ENCODE peak calls at places on chromosomes 12 and 14, in five cellular contexts. U is activated gamma-delta T cell treated with Interleukin-2 at 50 U/mL for 16 hours; X is HFF-Myc; N is activated T-cell treated with anti-CD3 and anti-CD28 coated beads, Interleukin-2, amount 50 U/mL, for 72 hours; P is amniotic stem cell. A is an unnamed sample.

GRCh38 chr12:31004666-31005065 is 69.0 kb upstream of the DDX11 start:
- DNase-seq in P (no peak), N (no peak), U (no peak), X (no peak), A (no peak)

GRCh38 chr14:95545769-95546168 is 10.9 kb downstream of the GLRX5 start:
- DNase-seq in X (peak), U (no peak), N (no peak), P (peak), A (no peak)

GRCh38 chr12:100127766-100128508 is 14.7 kb downstream of the BLTP3B start:
- DNase-seq in N (no peak), U (no peak), P (peak), X (no peak), A (no peak)

GRCh38 chr14:56120091-56120632 is 2.0 kb downstream of the PELI2 start:
- DNase-seq in P (no peak), N (no peak), U (no peak), X (no peak), A (no peak)

GRCh38 chr14:36014236-36014635 is 162.3 kb downstream of the PTCSC3 start:
- DNase-seq in P (no peak), U (no peak), X (no peak), N (no peak), A (no peak)

GRCh38 chr12:94802796-94803195 is 152.4 kb upstream of the TMCC3 start:
- DNase-seq in N (no peak), U (no peak), X (no peak), P (no peak), A (no peak)

GRCh38 chr14:22220427-22220826 is 368.6 kb downstream of the DAD1 start:
- DNase-seq in N (no peak), U (no peak), P (peak), X (no peak), A (no peak)

GRCh38 chr12:27511031-27511722 is 12.8 kb upstream of the PPFIBP1 start:
- DNase-seq in P (no peak), N (no peak), U (no peak), X (no peak), A (no peak)

GRCh38 chr14:95471526-95472304 is 44.7 kb downstream of the SYNE3 start:
- DNase-seq in X (no peak), U (no peak), N (no peak), P (no peak), A (no peak)

GRCh38 chr12:121038861-121039654 is at the start of gene OASL:
- DNase-seq in X (no peak), N (peak), U (peak), P (no peak), A (no peak)

GRCh38 chr12:46921048-46921753 is 95.4 kb upstream of the SLC38A4 start:
- DNase-seq in U (no peak), X (no peak), P (no peak), N (no peak), A (no peak)

GRCh38 chr12:79674629-79675028 is 16.1 kb downstream of the PAWR start:
- DNase-seq in P (no peak), U (no peak), N (no peak), X (no peak), A (no peak)

GRCh38 chr14:35480119-35480769 is 53.7 kb upstream of the INSM2 start:
- DNase-seq in P (no peak), U (no peak), N (no peak), X (no peak), A (no peak)

GRCh38 chr12:26124491-26125450 is at the start of gene BHLHE41:
- DNase-seq in N (peak), U (no peak), P (peak), X (no peak), A (peak)

GRCh38 chr12:108340037-108340436 is 926 bp upstream of the CMKLR1 start:
- DNase-seq in N (no peak), X (no peak), P (no peak), U (no peak), A (no peak)

GRCh38 chr12:32755654-32756475 is at the start of gene YARS2:
- DNase-seq in N (peak), X (peak), U (peak), P (peak), A (peak)

GRCh38 chr12:107457536-107457935 is 228.1 kb upstream of the PWP1 start:
- DNase-seq in P (no peak), X (no peak), N (no peak), U (no peak), A (no peak)

GRCh38 chr12:57006809-57007475 is 596 bp upstream of the ZBTB39 start:
- DNase-seq in N (peak), P (no peak), U (no peak), X (no peak), A (no peak)

GRCh38 chr12:29625359-29625953 is 128.0 kb upstream of the OVCH1 start:
- DNase-seq in U (no peak), N (no peak), X (no peak), P (no peak), A (no peak)

GRCh38 chr14:55077155-55077554 is 25.7 kb downstream of the MAPK1IP1L start:
- DNase-seq in U (no peak), P (no peak), X (no peak), N (peak), A (no peak)

GRCh38 chr12:124531281-124531745 is 36.1 kb downstream of the NCOR2 start:
- DNase-seq in P (no peak), U (no peak), X (no peak), N (no peak), A (peak)

GRCh38 chr12:65663097-65663496 is 161.2 kb upstream of the HMGA2 start:
- DNase-seq in U (no peak), N (no peak), X (no peak), P (no peak), A (no peak)

GRCh38 chr12:24899503-24900098 is 49.3 kb downstream of the BCAT1 start:
- DNase-seq in X (no peak), P (no peak), N (peak), U (no peak), A (no peak)

GRCh38 chr14:84520711-84521338 is 1009.1 kb upstream of the FLRT2 start:
- DNase-seq in X (no peak), P (no peak), N (no peak), U (no peak), A (no peak)

GRCh38 chr14:105890474-105891220 is 364.3 kb downstream of the TMEM121 start:
- DNase-seq in N (no peak), X (no peak), U (no peak), P (no peak), A (peak)

GRCh38 chr14:22918519-22918808 is 485 bp downstream of the RBM23 start:
- DNase-seq in N (no peak), P (no peak), U (no peak), X (no peak), A (peak)

GRCh38 chr12:664075-664778 is 982 bp upstream of the NINJ2 start:
- DNase-seq in N (no peak), P (no peak), X (no peak), U (no peak), A (no peak)

GRCh38 chr12:99521664-99522063 is 125.9 kb upstream of the GARIN6 start:
- DNase-seq in U (no peak), P (no peak), X (no peak), N (no peak), A (no peak)

GRCh38 chr14:28652782-28653181 is 113.8 kb upstream of the FOXG1 start:
- DNase-seq in N (no peak), X (no peak), U (no peak), P (peak), A (no peak)

GRCh38 chr14:55127491-55127951 is 1.5 kb upstream of the LGALS3 start:
- DNase-seq in U (no peak), P (no peak), X (no peak), N (no peak), A (no peak)

GRCh38 chr14:52824479-52824878 is 33.1 kb upstream of the GNPNAT1 start:
- DNase-seq in U (no peak), X (no peak), N (no peak), P (no peak), A (no peak)

GRCh38 chr12:3224530-3224903 is 147.3 kb downstream of the TSPAN9 start:
- DNase-seq in X (no peak), P (no peak), N (no peak), U (no peak), A (peak)

GRCh38 chr12:39503445-39503844 is 60.5 kb upstream of the KIF21A start:
- DNase-seq in P (no peak), X (no peak), U (no peak), N (no peak), A (no peak)

GRCh38 chr12:44873898-44874297 is 2.2 kb downstream of the NELL2 start:
- DNase-seq in P (no peak), U (no peak), X (no peak), N (no peak), A (no peak)

GRCh38 chr12:98182791-98183190 is 332.6 kb upstream of the TMPO start:
- DNase-seq in P (no peak), X (no peak), N (no peak), U (no peak), A (no peak)

GRCh38 chr12:116599285-116600122 is 40.3 kb downstream of the MAP1LC3B2 start:
- DNase-seq in N (peak), X (no peak), P (peak), U (peak), A (peak)

GRCh38 chr12:123938679-123939480 is 33.8 kb downstream of the CCDC92 start:
- DNase-seq in X (no peak), N (peak), P (no peak), U (no peak), A (peak)

GRCh38 chr12:66189476-66189823 is 436 bp downstream of the IRAK3 start:
- DNase-seq in N (no peak), X (no peak), U (no peak), P (no peak), A (no peak)